ENCODE peak calls at places on chromosomes 4 and X, in nine cellular contexts. S, G, L, E, W, P, C, X and B are unnamed samples.

GRCh38 chrX:50691820-50692219 is 122.2 kb downstream of the SHROOM4 start:
- DNase-seq in G (no peak), S (no peak), C (peak), L (no peak), E (no peak), W (peak), P (peak), X (peak), B (no peak)

GRCh38 chr4:40887690-40888089 is 137.9 kb downstream of the NSUN7 start:
- DNase-seq in G (peak), L (no peak), S (no peak), P (no peak), W (peak), C (no peak), E (no peak), X (no peak), B (no peak)

GRCh38 chrX:20300822-20301221 is 34.1 kb upstream of the RPS6KA3 start:
- DNase-seq in E (no peak), X (no peak), C (no peak), G (no peak), L (no peak), P (no peak), S (no peak), W (no peak), B (no peak)

GRCh38 chr4:8364848-8365350 is 75.6 kb downstream of the ACOX3 start:
- DNase-seq in C (no peak), W (no peak), E (no peak), P (no peak), L (no peak), S (no peak), X (no peak), G (no peak), B (no peak)

GRCh38 chr4:141853091-141853734 is 216.8 kb downstream of the IL15 start:
- DNase-seq in G (no peak), E (no peak), C (no peak), L (no peak), S (no peak), P (no peak), W (no peak), X (no peak), B (no peak)

GRCh38 chr4:185304944-185305690 is 90.6 kb downstream of the LRP2BP start:
- DNase-seq in X (no peak), C (peak), P (peak), E (no peak), L (no peak), W (peak), G (peak), S (no peak), B (peak)

GRCh38 chrX:49884290-49884862 is 5.1 kb downstream of the USP27X start:
- DNase-seq in S (peak), W (peak), L (peak), E (peak), C (peak), G (peak), X (peak), P (peak), B (peak)

GRCh38 chrX:47093248-47093647 is 15.0 kb downstream of the RGN start:
- DNase-seq in G (no peak), X (no peak), L (no peak), C (no peak), W (peak), E (no peak), S (no peak), P (peak), B (no peak)

GRCh38 chrX:50903387-50904027 is 7.0 kb upstream of the BMP15 start:
- DNase-seq in G (peak), L (no peak), W (peak), S (no peak), E (peak), P (peak), C (peak), X (no peak), B (no peak)

GRCh38 chr4:65669008-65669971 is 999 bp downstream of the EPHA5 start:
- DNase-seq in L (peak), E (no peak), C (peak), S (no peak), P (no peak), W (no peak), G (no peak), X (no peak), B (no peak)

GRCh38 chr4:184787766-184788503 is 37.8 kb downstream of the ACSL1 start:
- DNase-seq in E (no peak), G (no peak), W (no peak), X (no peak), P (no peak), C (no peak), L (no peak), S (no peak), B (no peak)

GRCh38 chrX:134013092-134013497 is 27.7 kb upstream of the GPC3 start:
- DNase-seq in X (no peak), S (no peak), G (no peak), W (no peak), C (no peak), P (peak), E (no peak), L (no peak), B (no peak)

GRCh38 chrX:117977521-117977920 is 139.1 kb downstream of the KLHL13 start:
- DNase-seq in E (no peak), G (no peak), C (no peak), X (no peak), L (no peak), S (no peak), P (no peak), W (peak), B (no peak)

GRCh38 chr4:74037076-74037475 is 1.4 kb downstream of the CXCL3 start:
- DNase-seq in G (no peak), C (peak), E (no peak), S (no peak), W (no peak), X (no peak), P (no peak), L (no peak), B (no peak)

GRCh38 chr4:180028682-180029081 is 2214.5 kb upstream of the TENM3 start:
- DNase-seq in S (no peak), C (no peak), W (peak), E (no peak), G (no peak), X (no peak), P (peak), L (peak), B (peak)

GRCh38 chr4:169159614-169160013 is 111.1 kb downstream of the SH3RF1 start:
- DNase-seq in E (no peak), L (no peak), W (peak), X (no peak), P (no peak), C (no peak), G (no peak), S (no peak), B (no peak)

GRCh38 chrX:82591421-82591820 is 916.7 kb upstream of the POU3F4 start:
- DNase-seq in C (no peak), W (no peak), S (no peak), P (no peak), G (no peak), E (no peak), X (no peak), L (no peak), B (no peak)

GRCh38 chr4:112348488-112349158 is 51.5 kb downstream of the ALPK1 start:
- DNase-seq in L (peak), W (peak), X (no peak), C (peak), G (peak), P (no peak), S (no peak), E (no peak), B (no peak)

GRCh38 chr4:99518883-99519282 is 8.1 kb downstream of the C4orf17 start:
- DNase-seq in P (no peak), L (no peak), E (no peak), W (no peak), S (no peak), C (no peak), G (no peak), X (no peak), B (no peak)

GRCh38 chr4:54852602-54853001 is 194.8 kb downstream of the KIT start:
- DNase-seq in X (no peak), P (no peak), E (no peak), C (no peak), G (no peak), S (no peak), L (no peak), W (no peak), B (no peak)

GRCh38 chr4:127965062-127965802 is at the start of the genes ABHD18 and MFSD8:
- DNase-seq in X (peak), S (peak), W (peak), E (peak), L (peak), P (peak), G (peak), C (peak), B (peak)

GRCh38 chr4:39606747-39607146 is 31.9 kb downstream of the SMIM14 start:
- DNase-seq in C (no peak), X (no peak), E (no peak), W (no peak), G (no peak), S (no peak), P (no peak), L (no peak), B (no peak)

GRCh38 chrX:8755116-8755515 is 23.2 kb upstream of the ANOS1 start:
- DNase-seq in X (no peak), S (no peak), G (no peak), C (peak), L (no peak), W (no peak), E (no peak), P (no peak), B (no peak)

GRCh38 chr4:74613266-74613665 is 168.3 kb downstream of the AREG start:
- DNase-seq in W (no peak), C (no peak), G (no peak), E (no peak), P (no peak), L (no peak), S (no peak), X (no peak), B (no peak)

GRCh38 chr4:96149911-96150310 is 310.0 kb downstream of the PDHA2 start:
- DNase-seq in C (no peak), E (no peak), W (no peak), P (no peak), G (no peak), L (no peak), X (no peak), S (no peak), B (no peak)

GRCh38 chrX:75596178-75596577 is 73.3 kb upstream of the ZDHHC15 start:
- DNase-seq in X (no peak), G (peak), C (no peak), E (no peak), W (no peak), S (no peak), P (no peak), L (no peak), B (no peak)

GRCh38 chr4:39635023-39635422 is 3.6 kb downstream of the SMIM14 start:
- DNase-seq in G (no peak), X (no peak), P (no peak), W (no peak), L (no peak), E (no peak), C (peak), S (no peak), B (no peak)

GRCh38 chr4:167233523-167234387 is 539 bp downstream of the SPOCK3 start:
- DNase-seq in S (no peak), X (no peak), E (no peak), W (no peak), C (peak), G (peak), L (no peak), P (no peak), B (no peak)

GRCh38 chr4:119697887-119698393 is 69.3 kb upstream of the PDE5A start:
- DNase-seq in C (no peak), E (no peak), G (no peak), X (no peak), S (no peak), W (no peak), P (no peak), L (no peak), B (no peak)

GRCh38 chr4:137738377-137738990 is 206.2 kb upstream of the PCDH18 start:
- DNase-seq in E (no peak), G (no peak), X (no peak), L (no peak), P (no peak), W (no peak), S (no peak), C (no peak), B (no peak)

GRCh38 chr4:8025668-8026067 is 86.0 kb upstream of the AFAP1 start:
- DNase-seq in S (no peak), X (no peak), C (no peak), E (no peak), G (no peak), P (no peak), L (no peak), W (no peak), B (no peak)

GRCh38 chrX:103792916-103793540 is 16.4 kb downstream of the PLP1 start:
- DNase-seq in P (no peak), C (no peak), G (no peak), L (no peak), W (peak), E (no peak), S (no peak), X (no peak), B (no peak)